ENCODE peak calls at places on chromosomes 6 and 20, in four cellular contexts. L is hepatocyte, D is uterus, O is heart right ventricle. A is an unnamed sample. For H3K27me3, the result is how much of the 10 kb centered on the place peaks cover.

GRCh38 chr6:138817799-138818198 is 21.9 kb downstream of the ECT2L start:
- DNase-seq in O (no peak), L (peak), D (no peak), A (peak)

GRCh38 chr6:113102761-113103160 is 754.4 kb upstream of the MARCKS start:
- DNase-seq in O (no peak), L (no peak), D (no peak), A (peak)

GRCh38 chr6:7316658-7317533 is 3.9 kb upstream of the SSR1 start:
- DNase-seq in O (no peak), L (no peak), D (no peak), A (no peak)

GRCh38 chr20:51800132-51800721 is 2.1 kb downstream of the SALL4 start:
- DNase-seq in L (peak), D (peak), O (peak), A (no peak)

GRCh38 chr6:128899651-128900050 is 16.7 kb downstream of the LAMA2 start:
- DNase-seq in O (no peak), L (no peak), D (no peak), A (no peak)

GRCh38 chr20:32251470-32251869 is 26.0 kb upstream of the KIF3B start:
- DNase-seq in L (no peak), O (no peak), D (no peak), A (no peak)

GRCh38 chr6:130161627-130162404 is 60.9 kb downstream of the SAMD3 start:
- DNase-seq in O (no peak), L (no peak), D (no peak), A (no peak)

GRCh38 chr20:19849341-19850189 is 91.5 kb downstream of the RIN2 start:
- DNase-seq in O (no peak), L (peak), D (no peak), A (no peak)

GRCh38 chr6:87151786-87152527 is 3.4 kb upstream of the ZNF292 start:
- DNase-seq in L (peak), D (peak), O (peak), A (peak)

GRCh38 chr20:59994697-59995122 is 36.5 kb downstream of the CDH26 start:
- DNase-seq in L (peak), O (peak), D (peak), A (no peak)

GRCh38 chr6:8182209-8182845 is 80.0 kb upstream of the EEF1E1 start:
- DNase-seq in O (no peak), D (no peak), L (no peak), A (no peak)

GRCh38 chr20:7950387-7950786 is 10.1 kb upstream of the HAO1 start:
- DNase-seq in D (no peak), L (no peak), O (no peak), A (no peak)

GRCh38 chr20:2109425-2110210 is 8.0 kb downstream of the STK35 start:
- DNase-seq in D (no peak), O (peak), L (peak), A (no peak)

GRCh38 chr20:2453792-2454191 is 16.8 kb downstream of the SNRPB start:
- DNase-seq in D (no peak), O (no peak), L (no peak), A (no peak)

GRCh38 chr6:43328528-43328927 is 19.9 kb upstream of the CRIP3 start:
- DNase-seq in D (no peak), L (peak), O (peak), A (no peak)

GRCh38 chr20:32485770-32486248 is 99.3 kb downstream of the NOL4L start:
- DNase-seq in L (peak), D (no peak), O (no peak), A (no peak)

GRCh38 chr20:46568570-46569129 is 18.2 kb upstream of the OCSTAMP start:
- DNase-seq in D (peak), O (peak), L (peak), A (peak)

GRCh38 chr6:620950-621349 is 36.0 kb downstream of the HUS1B start:
- DNase-seq in L (no peak), O (no peak), D (no peak), A (no peak)

GRCh38 chr6:20571261-20571660 is 37.0 kb downstream of the CDKAL1 start:
- DNase-seq in O (no peak), L (no peak), D (no peak), A (no peak)

GRCh38 chr6:150667977-150668716 is 68.5 kb downstream of the PLEKHG1 start:
- DNase-seq in O (peak), L (peak), D (peak), A (peak)

DNA sequence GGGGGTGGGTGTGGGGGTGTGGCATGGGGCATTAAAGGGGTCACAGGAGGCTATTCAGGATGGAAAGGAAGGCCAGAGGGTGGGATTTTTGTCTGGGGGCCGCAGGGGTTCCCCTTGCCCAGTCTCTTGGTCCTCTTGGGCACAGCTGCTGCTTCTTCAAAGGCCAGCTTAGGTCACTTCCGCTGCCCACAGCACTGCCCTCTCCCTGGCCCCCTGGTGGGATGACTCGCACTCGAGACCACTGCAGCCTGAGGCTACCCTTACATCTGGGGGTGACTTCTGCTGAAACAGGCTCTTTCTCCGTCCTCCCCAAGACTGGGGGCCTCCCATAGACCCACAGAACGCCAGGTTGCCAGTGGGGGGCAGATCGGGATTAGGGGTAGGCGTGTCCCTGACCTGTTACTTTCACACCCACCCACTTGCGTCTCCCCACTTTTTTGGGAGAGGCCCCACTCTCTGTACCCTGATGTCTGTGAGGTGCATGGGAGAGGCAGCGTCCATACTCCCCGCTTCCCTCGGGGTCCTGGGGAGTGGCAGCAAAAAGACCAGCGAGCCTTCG is 1.3 kb downstream of the LKAAEAR1 start:
- DNase-seq in L (no peak), D (no peak), O (no peak), A (no peak)
- H3K27me3 ChIP-seq in L (under half), D (under half), O (under half), A (under half)

GRCh38 chr20:6036213-6036612 is 17.6 kb downstream of the LRRN4 start:
- DNase-seq in L (no peak), D (no peak), O (no peak), A (no peak)
- H3K27ac ChIP-seq in L (no peak), D (no peak), O (peak), A (no peak)

GRCh38 chr6:99390896-99391295 is 3.1 kb downstream of the COQ3 start:
- DNase-seq in O (no peak), D (no peak), L (no peak), A (no peak)

GRCh38 chr6:99393366-99393697 is 663 bp downstream of the COQ3 start:
- DNase-seq in O (no peak), D (no peak), L (no peak), A (no peak)

GRCh38 chr6:99393698-99394531 is at the start of gene COQ3:
- DNase-seq in L (peak), D (peak), O (peak), A (peak)
- TF ChIP-seq CTCF in L (no peak), D (no peak), O (no peak), A (no peak)

GRCh38 chr20:48826883-48827771 is 672 bp downstream of the PREX1 start:
- DNase-seq in L (no peak), O (peak), D (no peak), A (no peak)
- H3K27me3 ChIP-seq in L (half or more), O (under half), D (under half), A (under half)

GRCh38 chr6:4369616-4370015 is 234.2 kb upstream of the ECI2 start:
- DNase-seq in O (no peak), D (no peak), L (no peak), A (no peak)
- H3K27ac ChIP-seq in O (peak), D (no peak), L (no peak), A (peak)